ENCODE peak calls at places on chromosomes 12 and 14, in six cellular contexts. S is esophagus squamous epithelium, A is uterus, W is right atrium auricular region, E is testis, C is AG04450. P is an unnamed sample. For H3K9me3, the result is how much of the 10 kb centered on the place peaks cover.

GRCh38 chr12:22631863-22632463 is 7.0 kb downstream of the ETNK1 start:
- DNase-seq in S (no peak), A (no peak), W (no peak), E (no peak), C (no peak), P (no peak)

GRCh38 chr12:104691661-104692334 is 235.1 kb downstream of the CHST11 start:
- DNase-seq in S (no peak), A (no peak), W (no peak), E (no peak), C (no peak), P (no peak)

GRCh38 chr12:51907083-51907863 is at the start of gene ACVRL1:
- DNase-seq in C (no peak), S (no peak), E (peak), A (no peak), W (no peak), P (no peak)

GRCh38 chr12:57263096-57263495 is 12.1 kb upstream of the STAC3 start:
- DNase-seq in S (no peak), E (no peak), C (no peak), W (no peak), A (no peak), P (no peak)

GRCh38 chr12:89890191-89890590 is 181.6 kb upstream of the ATP2B1 start:
- DNase-seq in A (no peak), W (no peak), C (no peak), E (no peak), S (no peak), P (no peak)

GRCh38 chr12:89288959-89289358 is 63.3 kb downstream of the DUSP6 start:
- DNase-seq in C (no peak), S (no peak), A (no peak), W (no peak), E (no peak), P (no peak)

GRCh38 chr12:15526033-15526432 is 203.7 kb downstream of the PTPRO start:
- DNase-seq in W (no peak), C (no peak), E (no peak), S (no peak), A (no peak), P (no peak)

GRCh38 chr14:101035466-101036225 is 132.1 kb upstream of the RTL1 start:
- DNase-seq in A (peak), E (no peak), S (no peak), W (no peak), C (no peak), P (no peak)

GRCh38 chr12:52976574-52977071 is 27.7 kb downstream of the KRT18 start:
- DNase-seq in W (no peak), C (peak), A (no peak), S (no peak), E (no peak), P (no peak)

GRCh38 chr14:86086962-86087361 is 557.0 kb downstream of the FLRT2 start:
- DNase-seq in C (no peak), W (no peak), E (no peak), S (no peak), A (no peak), P (no peak)

GRCh38 chr14:80638620-80639215 is 302.8 kb downstream of the CEP128 start:
- DNase-seq in A (no peak), W (no peak), E (no peak), C (peak), S (no peak), P (no peak)

GRCh38 chr12:28191690-28192089 is 1.4 kb downstream of the CCDC91 start:
- DNase-seq in A (no peak), E (peak), C (no peak), W (no peak), S (no peak), P (no peak)

GRCh38 chr12:56071648-56072047 is 8.3 kb upstream of the ERBB3 start:
- DNase-seq in W (no peak), S (no peak), C (no peak), A (no peak), E (no peak), P (no peak)

GRCh38 chr12:63940295-63940997 is 95.9 kb downstream of the SRGAP1 start:
- DNase-seq in S (no peak), E (peak), A (no peak), W (no peak), C (no peak), P (no peak)

GRCh38 chr12:111035578-111036301 is 115.4 kb upstream of the MYL2 start:
- DNase-seq in W (no peak), C (no peak), A (no peak), S (no peak), E (no peak), P (peak)

GRCh38 chr12:3182426-3182825 is 105.2 kb downstream of the TSPAN9 start:
- DNase-seq in S (no peak), W (no peak), E (no peak), C (no peak), A (no peak), P (no peak)

GRCh38 chr14:69570836-69571330 is 3.8 kb downstream of the CCDC177 start:
- DNase-seq in W (no peak), A (no peak), S (no peak), C (no peak), E (no peak), P (no peak)
- TF ChIP-seq CTCF in W (no peak), A (no peak), S (no peak), C (no peak), E (no peak), P (no peak)

DNA sequence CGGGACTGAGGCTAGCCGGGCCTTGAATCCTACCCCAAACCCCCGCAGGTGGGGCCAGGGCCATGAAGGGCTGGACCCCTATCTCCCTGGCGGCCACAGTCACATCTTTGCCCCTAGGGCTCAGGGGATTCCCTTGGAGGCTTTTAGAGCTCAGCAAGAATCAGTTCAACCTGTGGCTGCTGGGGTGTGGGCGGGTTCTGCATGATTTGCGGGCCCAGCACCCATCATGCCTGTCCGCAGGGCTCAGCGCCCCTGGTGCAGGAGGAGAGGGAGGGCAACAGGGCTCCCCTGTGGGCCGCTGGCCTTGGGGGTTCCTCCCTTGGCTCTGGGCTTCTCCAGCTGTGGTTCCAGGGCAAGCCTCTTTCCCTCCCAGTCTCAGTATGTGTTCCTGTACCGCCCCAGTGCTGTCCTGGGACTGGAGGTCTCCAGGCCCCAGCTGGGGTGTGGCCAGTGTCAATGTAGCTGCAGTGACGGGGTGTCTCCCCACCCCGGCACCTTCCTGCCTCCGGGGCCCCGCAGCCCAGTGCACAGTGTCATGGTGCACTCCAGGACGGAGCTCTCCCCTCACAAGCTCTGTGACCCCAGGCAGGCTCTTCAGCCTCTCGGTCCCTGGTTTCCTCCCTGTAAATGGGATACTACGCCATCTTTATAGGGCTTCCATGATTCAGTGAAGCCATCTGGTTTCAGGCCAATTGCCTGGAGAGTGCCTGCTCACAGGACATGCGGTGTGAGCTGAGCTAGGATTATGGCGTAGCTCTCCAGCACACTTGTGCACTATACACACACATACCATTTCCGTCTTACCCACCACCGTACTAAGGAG is 9.9 kb upstream of the LBHD2 start:
- DNase-seq in E (no peak), S (no peak), A (no peak), C (no peak), W (no peak), P (no peak)
- H3K4me3 ChIP-seq in E (no peak), S (no peak), A (no peak), C (no peak), W (no peak), P (no peak)

GRCh38 chr12:87813476-87814234 is 215.5 kb downstream of the C12orf50 start:
- DNase-seq in W (no peak), S (no peak), E (no peak), C (peak), A (no peak), P (no peak)
- H3K9me3 ChIP-seq in W (under half), S (under half), E (under half), C (under half), A (under half), P (under half)

DNA sequence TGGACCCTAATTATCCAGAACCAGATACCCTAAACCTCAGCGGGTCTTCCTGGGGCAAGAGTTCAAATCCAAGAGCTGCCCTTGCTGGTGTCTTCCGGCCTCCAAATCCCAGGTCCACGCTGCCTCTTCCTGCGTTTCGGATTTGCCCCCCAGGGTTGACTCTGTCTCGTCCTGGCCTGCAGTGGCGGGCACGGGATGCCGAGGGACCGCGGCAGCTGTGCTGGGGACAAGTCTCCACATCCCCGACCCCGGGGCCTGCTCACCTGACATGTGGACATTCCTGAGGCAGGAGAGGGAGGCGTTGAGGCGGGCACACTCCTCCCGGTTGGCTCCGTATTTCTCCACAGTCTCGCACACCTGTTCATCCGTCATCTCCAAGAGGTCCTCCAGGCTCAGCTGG is 113.6 kb downstream of the KSR2 start:
- DNase-seq in E (no peak), S (no peak), W (no peak), C (no peak), A (no peak), P (no peak)
- TF ChIP-seq CTCF in E (no peak), S (no peak), W (no peak), C (no peak), A (no peak), P (no peak)

DNA sequence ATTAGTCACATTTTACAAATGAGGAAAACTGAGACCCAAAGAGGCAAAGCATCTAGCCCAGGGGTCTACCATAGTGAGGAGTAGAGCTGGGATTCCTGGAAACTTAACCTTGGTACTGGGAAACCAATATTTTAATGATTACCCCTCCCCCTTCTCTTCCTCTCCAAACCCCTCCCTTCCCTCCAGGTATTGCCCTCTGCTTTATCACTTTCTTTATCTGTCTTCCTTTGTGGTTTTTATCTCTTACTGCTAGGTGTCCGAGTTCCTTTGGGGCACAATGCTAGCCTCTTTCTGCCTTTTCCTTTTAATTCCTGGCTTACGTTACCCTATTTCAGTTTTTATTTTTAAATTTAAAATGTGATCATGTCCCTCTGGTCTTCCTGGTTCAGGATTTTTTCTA is 2.8 kb downstream of the GABARAPL1 start:
- DNase-seq in E (no peak), C (no peak), W (no peak), A (no peak), S (no peak), P (no peak)
- H3K4me3 ChIP-seq in E (no peak), C (peak), W (peak), A (peak), S (peak), P (no peak)

GRCh38 chr14:26398616-26399015 is 199.2 kb downstream of the NOVA1 start:
- DNase-seq in W (no peak), C (no peak), E (no peak), S (no peak), A (no peak), P (no peak)

GRCh38 chr14:26402126-26402525 is 195.7 kb downstream of the NOVA1 start:
- DNase-seq in A (no peak), S (no peak), W (no peak), E (no peak), C (no peak), P (no peak)

GRCh38 chr14:26403760-26404159 is 194.1 kb downstream of the NOVA1 start:
- DNase-seq in S (no peak), C (no peak), W (no peak), E (no peak), A (no peak), P (no peak)

GRCh38 chr14:26404927-26405326 is 192.9 kb downstream of the NOVA1 start:
- DNase-seq in C (no peak), W (no peak), E (no peak), A (no peak), S (no peak), P (no peak)

GRCh38 chr14:26401170-26401968 is 196.5 kb downstream of the NOVA1 start:
- DNase-seq in A (no peak), S (no peak), W (no peak), E (no peak), C (no peak), P (no peak)
- H3K9me3 ChIP-seq in A (under half), S (under half), W (under half), E (under half), C (under half), P (under half)

DNA sequence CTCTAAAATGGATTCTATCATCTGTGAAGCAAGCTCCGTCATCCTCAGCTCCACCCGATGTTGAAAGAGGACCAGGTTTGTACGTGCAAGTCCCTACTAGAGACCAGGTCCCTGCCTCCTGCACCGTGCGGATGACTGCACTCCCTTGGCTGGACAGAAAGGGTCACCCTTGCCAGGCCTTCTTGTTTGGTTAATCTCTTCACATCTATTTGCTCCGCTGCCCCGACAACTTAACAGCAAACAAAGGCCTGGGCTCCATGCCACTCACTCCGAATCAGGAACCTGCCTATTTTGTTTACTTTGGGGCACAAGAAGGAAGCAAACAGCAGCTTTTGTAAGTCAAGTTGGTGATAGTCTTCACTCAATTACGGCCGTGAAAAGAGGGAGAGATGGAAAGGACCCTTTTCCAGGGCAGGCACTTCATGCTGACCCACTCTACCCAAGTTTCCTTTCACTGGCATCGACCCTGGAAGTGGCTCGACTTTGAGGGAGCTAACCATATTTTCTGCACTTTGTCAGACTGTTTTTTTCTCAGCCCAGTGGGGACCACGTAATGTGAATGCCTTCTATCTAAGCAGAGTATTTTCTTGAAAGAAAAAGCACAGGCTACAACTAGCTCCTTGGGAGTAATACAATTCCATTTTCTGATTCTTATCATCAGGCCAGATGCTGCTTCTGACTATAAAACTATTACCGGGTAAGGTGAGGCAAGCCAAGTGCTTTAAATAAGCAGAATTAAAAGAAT is 202.6 kb downstream of the FOXN3 start:
- DNase-seq in W (peak), C (no peak), E (peak), A (no peak), S (no peak), P (no peak)
- TF ChIP-seq CTCF in W (peak), C (no peak), E (no peak), A (no peak), S (peak), P (no peak)

GRCh38 chr14:61570961-61571299 is 124.4 kb upstream of the HIF1A start:
- DNase-seq in A (no peak), W (no peak), C (no peak), E (no peak), S (no peak), P (no peak)
- H3K4me3 ChIP-seq in A (no peak), W (no peak), C (no peak), E (no peak), S (no peak), P (no peak)

GRCh38 chr12:34296143-34297041 is 274.1 kb downstream of the ALG10 start:
- DNase-seq in A (no peak), E (peak), W (no peak), S (no peak), C (no peak), P (no peak)
- H3K9me3 ChIP-seq in A (under half), E (under half), W (under half), S (under half), C (half or more), P (under half)

DNA sequence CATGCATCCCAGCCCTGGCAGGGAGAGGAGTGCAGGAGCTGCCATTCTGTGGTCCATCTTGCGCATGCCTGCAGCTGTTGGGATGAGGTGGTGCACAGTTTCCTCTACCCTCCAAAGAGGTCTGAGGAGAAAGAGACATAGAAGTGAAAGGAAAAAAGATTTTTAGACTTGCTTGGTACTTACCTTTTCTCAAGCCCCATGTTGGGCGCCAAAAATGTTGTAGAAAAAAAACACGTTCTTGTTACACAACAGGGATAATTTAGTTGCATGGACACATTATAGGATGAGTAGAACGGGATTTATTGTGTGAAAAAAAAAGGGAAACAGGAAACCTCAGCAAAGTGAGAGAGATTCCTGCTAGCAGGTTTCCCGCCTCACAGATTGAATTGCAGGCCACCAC is 244.4 kb upstream of the GARIN2 start:
- DNase-seq in E (no peak), W (no peak), S (no peak), C (no peak), A (no peak), P (no peak)
- TF ChIP-seq CTCF in E (no peak), W (no peak), S (no peak), C (no peak), A (no peak), P (no peak)